ENCODE peak calls at places on chromosomes 7 and 10, in four cellular contexts. R is heart right ventricle, S is body of pancreas, A is fibroblast of the aortic adventitia. F is an unnamed sample.

GRCh38 chr10:31709028-31709427 is 219.6 kb downstream of the ARHGAP12 start:
- DNase-seq in S (no peak), A (peak), R (no peak), F (no peak)

GRCh38 chr7:29384277-29384676 is 179.4 kb upstream of the PRR15 start:
- DNase-seq in A (no peak), S (no peak), R (no peak), F (no peak)

GRCh38 chr7:129210256-129210988 is 14.4 kb upstream of the AHCYL2 start:
- DNase-seq in A (peak), S (peak), R (peak), F (no peak)

GRCh38 chr10:36880898-36881297 is 244.5 kb upstream of the ANKRD30A start:
- DNase-seq in A (peak), R (no peak), S (no peak), F (no peak)

GRCh38 chr7:122304996-122305421 is 459 bp upstream of the FEZF1 start:
- DNase-seq in S (no peak), A (peak), R (no peak), F (no peak)

GRCh38 chr7:158129037-158130022 is 458.3 kb downstream of the PTPRN2 start:
- DNase-seq in S (no peak), R (no peak), A (no peak), F (no peak)

GRCh38 chr7:15305002-15305600 is 256.7 kb downstream of the AGMO start:
- DNase-seq in S (peak), R (peak), A (peak), F (no peak)

GRCh38 chr10:49651039-49651835 is 28.2 kb upstream of the C10orf53 start:
- DNase-seq in R (no peak), A (no peak), S (no peak), F (no peak)

GRCh38 chr7:128869138-128869943 is 6.7 kb downstream of the ATP6V1F start:
- DNase-seq in R (peak), A (no peak), S (peak), F (no peak)

GRCh38 chr7:103347507-103348267 is at the start of gene PSMC2:
- DNase-seq in A (peak), R (peak), S (peak), F (peak)

GRCh38 chr7:33905389-33906032 is at the start of gene BMPER:
- DNase-seq in R (peak), S (peak), A (no peak), F (no peak)

GRCh38 chr10:28020993-28021982 is 22.4 kb upstream of the ODAD2 start:
- DNase-seq in A (no peak), R (no peak), S (no peak), F (no peak)

GRCh38 chr7:23347682-23348180 is 48.6 kb downstream of the MALSU1 start:
- DNase-seq in S (no peak), A (peak), R (no peak), F (peak)

GRCh38 chr7:42236266-42237161 is 495 bp downstream of the GLI3 start:
- DNase-seq in S (peak), A (peak), R (peak), F (no peak)

GRCh38 chr10:32477499-32477898 is 31.6 kb downstream of the CCDC7 start:
- DNase-seq in A (no peak), R (no peak), S (no peak), F (no peak)

GRCh38 chr7:112103246-112103645 is 103.0 kb downstream of the DOCK4 start:
- DNase-seq in S (no peak), A (no peak), R (no peak), F (no peak)

GRCh38 chr7:159025161-159025779 is 119.4 kb downstream of the VIPR2 start:
- DNase-seq in R (no peak), S (no peak), A (no peak), F (no peak)

GRCh38 chr7:24732646-24733413 is 24.4 kb downstream of the GSDME start:
- DNase-seq in A (peak), S (no peak), R (no peak), F (no peak)

GRCh38 chr7:34208878-34209621 is 303.7 kb downstream of the BMPER start:
- DNase-seq in A (peak), S (no peak), R (no peak), F (no peak)

GRCh38 chr10:69961168-69961863 is 91.3 kb upstream of the MACROH2A2 start:
- DNase-seq in S (peak), A (no peak), R (no peak), F (no peak)

GRCh38 chr7:39582536-39582935 is 16.3 kb downstream of the YAE1 start:
- DNase-seq in R (no peak), S (no peak), A (no peak), F (no peak)

GRCh38 chr7:80218723-80219122 is 84.1 kb downstream of the GNAI1 start:
- DNase-seq in R (no peak), A (peak), S (no peak), F (peak)

GRCh38 chr10:69885379-69886156 is 83.9 kb downstream of the COL13A1 start:
- DNase-seq in R (no peak), A (no peak), S (no peak), F (no peak)

GRCh38 chr7:77649950-77650349 is 46.3 kb upstream of the RSBN1L start:
- DNase-seq in S (no peak), R (no peak), A (peak), F (peak)

GRCh38 chr10:58266826-58267712 is 625 bp downstream of the IPMK start:
- DNase-seq in R (peak), S (peak), A (peak), F (no peak)

GRCh38 chr7:80508440-80508839 is 3.4 kb downstream of the GNAT3 start:
- DNase-seq in R (no peak), A (peak), S (no peak), F (no peak)

GRCh38 chr10:60944159-60944909 is at the start of gene RHOBTB1:
- DNase-seq in S (peak), R (peak), A (peak), F (no peak)

GRCh38 chr10:130858626-130859025 is 452.9 kb downstream of the TCERG1L start:
- DNase-seq in S (no peak), A (no peak), R (no peak), F (no peak)

GRCh38 chr7:143314107-143314506 is 1.8 kb upstream of the CLCN1 start:
- DNase-seq in A (no peak), R (no peak), S (no peak), F (no peak)

DNA sequence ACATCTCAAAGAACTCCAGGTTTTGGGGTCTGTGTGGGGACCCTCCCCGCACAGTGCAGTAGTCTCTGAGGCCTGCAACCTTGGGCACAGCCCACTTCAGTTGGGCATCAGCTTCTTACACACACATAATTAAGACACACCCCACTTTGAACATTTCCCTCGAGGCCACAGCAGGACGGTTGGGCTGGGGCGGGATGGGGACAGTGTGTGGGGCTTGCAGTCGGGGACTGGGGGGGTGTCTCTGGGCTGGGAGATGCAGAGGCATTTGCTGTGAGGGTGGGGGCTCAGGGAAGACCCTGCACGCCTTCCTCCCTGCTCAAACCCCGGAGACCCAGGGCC is 1.2 kb downstream of the LFNG start:
- DNase-seq in R (no peak), A (no peak), S (no peak), F (no peak)
- H3K4me3 ChIP-seq in R (peak), A (no peak), S (peak), F (peak)

GRCh38 chr7:107744345-107744750 is 406 bp downstream of the CBLL1 start:
- DNase-seq in R (no peak), S (no peak), A (no peak), F (no peak)

GRCh38 chr7:107746006-107746405 is 2.1 kb downstream of the CBLL1 start:
- DNase-seq in A (no peak), S (no peak), R (no peak), F (no peak)

GRCh38 chr7:107742678-107743566 is 1.0 kb upstream of the CBLL1 start:
- DNase-seq in A (no peak), R (peak), S (no peak), F (no peak)

DNA sequence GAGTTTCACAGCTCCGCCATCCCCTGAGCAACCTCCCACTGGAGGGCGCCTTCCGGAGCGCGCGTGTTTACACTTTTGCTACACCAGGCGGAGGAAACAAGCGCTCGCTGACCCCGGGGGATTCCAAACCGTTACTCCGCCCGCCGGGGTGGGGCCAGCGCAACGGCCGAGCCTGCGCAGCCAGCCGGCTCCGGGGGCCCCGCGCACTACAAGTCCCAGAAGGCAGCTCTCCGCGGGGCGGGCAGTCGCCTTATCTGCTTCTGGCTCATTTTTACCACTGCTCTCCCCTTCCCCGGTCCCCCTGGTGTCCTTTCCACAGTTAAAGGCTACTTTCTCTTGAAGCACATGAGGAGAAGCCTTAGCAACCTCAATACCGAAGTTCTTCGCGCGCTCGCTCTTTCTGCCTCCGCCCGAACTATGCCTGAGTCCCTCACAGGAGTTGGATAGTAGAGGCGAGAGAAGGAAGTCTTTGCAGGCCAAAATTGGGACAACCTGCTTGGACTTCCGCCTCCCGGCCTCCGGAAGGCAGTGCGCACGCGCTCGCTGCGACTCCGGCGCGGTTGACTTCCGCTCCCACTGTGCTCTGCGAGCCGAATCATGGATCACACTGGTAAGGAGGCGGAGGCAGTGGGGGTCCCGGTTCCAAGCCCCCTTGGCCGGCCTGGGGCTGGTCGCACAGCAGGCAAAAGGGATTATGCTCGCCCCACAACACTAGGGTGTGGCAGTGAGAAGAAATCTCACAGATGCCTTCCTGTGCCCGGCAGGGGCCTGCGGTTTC is at the start of gene CBLL1:
- DNase-seq in A (peak), R (peak), S (peak), F (peak)
- TF ChIP-seq CTCF in A (peak), R (peak), S (peak), F (peak)

DNA sequence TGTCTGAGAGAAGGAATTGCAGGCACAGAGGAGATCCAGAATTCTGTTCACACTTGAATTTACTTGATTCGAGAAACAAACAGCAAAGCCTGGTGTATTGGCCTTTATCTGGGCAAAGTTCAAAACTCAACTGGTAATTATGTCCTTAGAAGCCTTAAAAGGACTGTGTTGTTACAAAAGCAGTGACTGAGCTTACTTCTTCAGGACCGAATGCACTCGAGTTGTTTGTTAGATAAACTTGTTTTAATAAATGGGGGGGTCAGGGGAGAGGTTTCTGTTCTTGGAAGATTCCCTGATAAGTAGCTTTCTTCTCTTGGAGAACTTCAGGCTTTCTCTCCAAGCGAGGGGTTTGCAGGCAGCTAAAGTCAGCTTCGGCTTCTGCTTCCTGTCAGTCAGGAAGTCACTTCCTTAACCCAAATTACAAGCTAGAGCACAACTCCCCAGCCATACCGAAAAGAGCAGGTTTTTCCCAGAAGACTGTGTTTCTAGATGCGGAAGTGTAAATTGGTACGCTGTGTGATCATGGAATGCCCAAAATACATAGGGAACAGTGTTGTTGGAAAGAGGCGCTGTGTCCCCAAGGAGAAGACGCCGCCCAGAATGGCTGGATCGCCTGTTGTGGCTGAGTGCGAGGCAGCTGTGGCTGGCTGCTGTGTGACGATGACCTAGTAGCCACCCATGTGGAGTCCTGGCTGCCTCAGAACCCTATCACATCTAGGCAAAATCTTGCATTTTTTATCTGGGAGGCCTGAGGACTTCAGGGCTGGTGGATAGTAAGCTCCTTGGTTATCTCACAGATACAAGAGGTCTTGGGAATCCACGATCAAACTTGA is 110.4 kb downstream of the TCF7L2 start:
- DNase-seq in R (peak), A (peak), S (no peak), F (no peak)
- H3K4me3 ChIP-seq in R (peak), A (no peak), S (no peak), F (no peak)

DNA sequence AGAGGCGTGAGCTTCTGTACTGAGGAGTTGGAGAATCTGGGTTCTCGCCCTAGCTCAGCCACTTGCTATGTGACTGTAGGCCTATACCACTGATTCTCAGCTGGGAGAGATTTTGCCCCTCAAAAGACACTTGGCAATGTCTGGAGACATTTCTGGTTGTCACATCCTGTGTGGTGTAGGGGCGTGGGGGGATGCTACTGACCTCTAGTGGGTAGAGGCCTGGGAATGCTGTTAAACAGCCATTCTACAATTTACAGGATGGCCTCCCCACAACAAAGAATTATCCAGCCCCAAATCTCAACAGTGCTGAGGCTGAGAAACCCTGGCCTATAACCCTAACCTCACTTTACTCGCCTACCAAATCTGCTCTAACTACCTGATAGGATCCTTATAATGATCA is 58.8 kb upstream of the GAD2 start:
- DNase-seq in R (no peak), S (no peak), A (no peak), F (no peak)
- TF ChIP-seq CTCF in R (no peak), S (no peak), A (no peak), F (no peak)

GRCh38 chr7:36055207-36055606 is 97.8 kb upstream of the EEPD1 start:
- DNase-seq in A (no peak), S (no peak), R (no peak), F (no peak)

GRCh38 chr7:36053589-36053988 is 99.5 kb upstream of the EEPD1 start:
- DNase-seq in R (no peak), S (no peak), A (no peak), F (no peak)

GRCh38 chr7:36058020-36058592 is 94.9 kb upstream of the EEPD1 start:
- DNase-seq in R (no peak), A (no peak), S (no peak), F (no peak)

GRCh38 chr7:36054642-36055041 is 98.4 kb upstream of the EEPD1 start:
- DNase-seq in S (no peak), R (no peak), A (no peak), F (no peak)

GRCh38 chr7:36057375-36057774 is 95.7 kb upstream of the EEPD1 start:
- DNase-seq in R (no peak), S (no peak), A (no peak), F (no peak)
- H3K4me3 ChIP-seq in R (no peak), S (no peak), A (no peak), F (no peak)

GRCh38 chr10:72981028-72981881 is 26.6 kb upstream of the PLA2G12B start:
- DNase-seq in A (no peak), R (no peak), S (no peak), F (no peak)
- TF ChIP-seq CTCF in A (no peak), R (no peak), S (no peak), F (no peak)

DNA sequence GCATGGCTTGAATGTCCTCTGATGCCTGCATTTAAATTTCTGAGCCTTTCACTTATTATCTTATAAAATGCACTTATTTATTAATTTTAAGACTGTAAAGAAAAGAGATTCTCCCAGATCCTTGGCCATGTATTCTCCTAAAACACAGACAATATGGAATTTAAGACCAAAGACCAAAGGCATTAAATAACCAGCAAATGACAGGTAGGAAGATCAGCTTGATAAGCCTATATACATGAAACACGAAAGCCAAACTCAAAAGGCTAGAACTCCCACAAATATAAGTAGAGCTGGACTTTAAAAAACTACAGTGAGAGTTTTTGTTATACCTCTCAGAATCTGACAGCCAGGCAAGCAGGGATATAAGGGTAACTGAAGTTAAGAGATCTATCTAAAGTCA is 5.1 kb downstream of the ANXA11 start:
- DNase-seq in R (no peak), A (no peak), S (no peak), F (no peak)
- H3K4me3 ChIP-seq in R (peak), A (no peak), S (no peak), F (no peak)

DNA sequence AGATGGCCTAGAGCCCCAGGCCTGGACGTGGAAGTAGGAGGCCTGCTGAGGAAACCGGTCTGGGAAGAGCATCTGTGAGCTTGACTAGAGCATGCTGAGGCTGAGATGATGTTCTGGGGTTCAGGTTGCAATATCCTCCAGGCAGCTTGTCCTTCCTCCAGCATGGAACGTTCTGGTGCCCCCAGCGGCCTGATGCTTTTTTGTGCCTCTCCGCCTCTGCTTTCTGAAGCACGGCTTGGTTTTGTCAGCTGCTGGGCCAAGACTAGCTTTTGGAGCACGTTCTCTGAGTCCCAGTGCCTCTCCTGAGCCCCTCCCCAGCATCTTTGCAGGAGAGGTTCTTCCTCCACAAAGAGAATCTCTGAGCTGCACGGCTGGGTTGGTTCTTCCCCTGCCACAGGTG is 682.0 kb upstream of the FOXK1 start:
- DNase-seq in S (no peak), R (no peak), A (no peak), F (no peak)
- TF ChIP-seq CTCF in S (no peak), R (no peak), A (no peak), F (no peak)

GRCh38 chr7:152467225-152467624 is 31.4 kb upstream of the KMT2C start:
- DNase-seq in A (no peak), R (no peak), S (no peak), F (no peak)

GRCh38 chr7:152463714-152464311 is 28.0 kb upstream of the KMT2C start:
- DNase-seq in S (peak), A (peak), R (peak), F (peak)

GRCh38 chr7:152462995-152463713 is 27.4 kb upstream of the KMT2C start:
- DNase-seq in R (no peak), S (no peak), A (peak), F (no peak)

GRCh38 chr7:152464312-152465117 is 28.7 kb upstream of the KMT2C start:
- DNase-seq in A (peak), R (peak), S (peak), F (no peak)

DNA sequence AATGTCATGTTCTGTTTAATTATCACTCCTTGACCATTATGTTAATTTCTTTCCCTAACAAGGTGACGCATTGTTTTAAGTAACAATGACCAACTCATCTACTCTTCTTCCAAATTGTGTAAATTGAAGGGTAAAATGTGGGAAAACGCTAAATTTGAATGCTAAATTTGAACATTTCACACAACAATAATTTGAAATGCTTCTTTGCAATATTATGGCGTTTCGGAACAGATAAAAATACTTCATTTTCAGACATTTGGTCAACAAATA is 29.2 kb upstream of the KMT2C start:
- DNase-seq in A (no peak), S (no peak), R (no peak), F (no peak)
- H3K4me3 ChIP-seq in A (peak), S (peak), R (peak), F (peak)